ENCODE peak calls at places on chromosomes 4 and X, in seven cellular contexts. T is GM10248, Q is ELR, R is NCI-H1436, D is immature natural killer cell, Y is NAMALWA, L is amygdala. H is an unnamed sample.

GRCh38 chr4:145769450-145770037 is 89.6 kb downstream of the C4orf51 start:
- DNase-seq in D (no peak), L (no peak), Q (no peak), R (no peak), Y (no peak), T (no peak), H (no peak)

GRCh38 chr4:148376151-148376550 is 66.1 kb downstream of the NR3C2 start:
- DNase-seq in T (no peak), L (no peak), Q (peak; percentile 65), R (no peak), Y (peak; percentile 19), D (no peak), H (peak; percentile 51)

GRCh38 chr4:110953898-110954297 is 331.0 kb upstream of the PITX2 start:
- DNase-seq in R (no peak), Q (no peak), Y (no peak), T (no peak), D (no peak), L (no peak), H (no peak)

GRCh38 chr4:9875516-9875915 is 94.1 kb downstream of the DRD5 start:
- DNase-seq in L (no peak), Y (no peak), Q (no peak), D (no peak), R (no peak), T (no peak), H (no peak)

GRCh38 chr4:67549123-67549522 is 3.8 kb upstream of the CENPC start:
- DNase-seq in R (peak; percentile 48), Q (peak; percentile 51), D (peak; percentile 14), T (peak; percentile 32), L (no peak), Y (peak; percentile 77), H (no peak)

GRCh38 chr4:134126955-134127354 is 74.6 kb downstream of the PABPC4L start:
- DNase-seq in R (no peak), Y (no peak), D (no peak), Q (no peak), L (no peak), T (no peak), H (no peak)

GRCh38 chrX:291411-291901 is 10.3 kb downstream of the PLCXD1 start:
- DNase-seq in Q (no peak), L (no peak), Y (no peak), D (no peak), R (no peak), T (no peak), H (no peak)

GRCh38 chr4:67558493-67558892 is at the start of gene STAP1:
- DNase-seq in Q (no peak), R (no peak), D (peak; percentile 59), Y (peak; percentile 82), T (no peak), L (no peak), H (no peak)

GRCh38 chrX:111123125-111123524 is 27.1 kb downstream of the PAK3 start:
- DNase-seq in L (no peak), Q (no peak), T (no peak), Y (no peak), R (no peak), D (no peak), H (no peak)

GRCh38 chr4:185774815-185775684 is 36.9 kb downstream of the SORBS2 start:
- DNase-seq in D (no peak), L (no peak), T (no peak), Q (peak; percentile 59), Y (no peak), R (no peak), H (no peak)

GRCh38 chrX:155132110-155132509 is 60.8 kb downstream of the BRCC3 start:
- DNase-seq in T (no peak), Y (no peak), L (no peak), D (no peak), Q (no peak), R (no peak), H (no peak)

GRCh38 chr4:45120163-45120562 is 393.8 kb upstream of the GNPDA2 start:
- DNase-seq in R (no peak), Y (no peak), Q (no peak), L (no peak), T (peak; percentile 9), D (no peak), H (no peak)

GRCh38 chr4:167842487-167842886 is 249.8 kb upstream of the ANXA10 start:
- DNase-seq in R (no peak), L (no peak), Q (no peak), T (no peak), D (no peak), Y (no peak), H (no peak)

GRCh38 chrX:139332441-139332840 is 198.1 kb upstream of the F9 start:
- DNase-seq in Y (no peak), R (no peak), T (no peak), D (no peak), Q (no peak), L (no peak), H (no peak)

GRCh38 chr4:120049732-120050494 is 16.7 kb downstream of the MAD2L1 start:
- DNase-seq in L (peak; percentile 71), Y (peak; percentile 83), D (peak; percentile 59), R (peak; percentile 53), Q (peak; percentile 83), T (peak; percentile 51), H (peak; percentile 62)

GRCh38 chr4:125368684-125369083 is 53.9 kb downstream of the FAT4 start:
- DNase-seq in Q (peak; percentile 40), T (no peak), Y (no peak), D (no peak), R (no peak), L (no peak), H (no peak)

GRCh38 chr4:158768577-158769174 is at the start of gene FNIP2:
- DNase-seq in D (peak; percentile 80), L (peak; percentile 84), Q (peak; percentile 78), T (peak; percentile 84), R (peak; percentile 77), Y (peak; percentile 75), H (peak; percentile 78)

GRCh38 chr4:148834804-148835598 is 392.8 kb upstream of the NR3C2 start:
- DNase-seq in Y (peak; percentile 25), L (no peak), R (no peak), D (no peak), Q (peak; percentile 55), T (no peak), H (no peak)